ENCODE peak calls at places on chromosomes 12 and 14, in seven cellular contexts. J is ACHN; F is stimulated activated CD8-positive, alpha-beta memory T cell treated with anti-CD3 and anti-CD28 coated beads, Interleukin-7, amount 100 ng/mL, for 4 hours; U is AG04450; H is Caki2; Q is bronchial epithelial cell; O is HuH-7. A is an unnamed sample.

GRCh38 chr14:67387195-67387594 is 24.8 kb downstream of the PLEK2 start:
- DNase-seq in Q (peak), F (no peak), J (peak), H (no peak), O (no peak), U (no peak), A (peak)

GRCh38 chr14:59358105-59358504 is 107.1 kb downstream of the GPR135 start:
- DNase-seq in U (no peak), F (no peak), O (peak), J (no peak), Q (peak), H (peak), A (peak)

GRCh38 chr12:132488127-132489077 is 1.5 kb upstream of the FBRSL1 start:
- DNase-seq in H (no peak), F (peak), J (no peak), Q (no peak), U (no peak), O (no peak), A (no peak)

GRCh38 chr12:70920251-70920851 is at the start of gene PTPRR:
- DNase-seq in U (no peak), Q (no peak), F (no peak), H (no peak), O (no peak), J (no peak), A (no peak)

GRCh38 chr12:94831081-94831747 is 172.3 kb downstream of the NDUFA12 start:
- DNase-seq in Q (no peak), J (no peak), H (no peak), O (no peak), U (no peak), F (no peak), A (no peak)

GRCh38 chr14:91187271-91187670 is 57.2 kb downstream of the GPR68 start:
- DNase-seq in F (no peak), U (no peak), J (no peak), Q (no peak), H (no peak), O (no peak), A (no peak)

GRCh38 chr12:107829271-107829670 is 54.8 kb downstream of the ASCL4 start:
- DNase-seq in U (no peak), F (no peak), H (no peak), J (no peak), O (no peak), Q (no peak), A (no peak)

GRCh38 chr12:2998789-2999264 is 39.6 kb downstream of the TEAD4 start:
- DNase-seq in J (peak), H (no peak), F (no peak), U (peak), Q (no peak), O (no peak), A (no peak)

GRCh38 chr12:132030367-132031038 is 80.8 kb downstream of the EP400 start:
- DNase-seq in J (no peak), O (no peak), U (no peak), H (no peak), Q (peak), F (no peak), A (no peak)

GRCh38 chr12:115121053-115121452 is 437.1 kb upstream of the TBX3 start:
- DNase-seq in Q (no peak), U (no peak), F (no peak), J (no peak), O (no peak), H (no peak), A (no peak)

GRCh38 chr14:102209224-102209966 is 69.7 kb downstream of the WDR20 start:
- DNase-seq in Q (no peak), U (no peak), F (no peak), J (peak), O (peak), H (peak), A (peak)

GRCh38 chr12:12405882-12406281 is 49.0 kb downstream of the BORCS5 start:
- DNase-seq in O (peak), F (no peak), H (no peak), J (no peak), Q (no peak), U (no peak), A (peak)

GRCh38 chr14:102830474-102831045 is 53.3 kb downstream of the TRAF3 start:
- DNase-seq in U (no peak), Q (no peak), F (no peak), H (no peak), J (no peak), O (no peak), A (no peak)

GRCh38 chr14:105065280-105066228 is at the start of gene GPR132:
- DNase-seq in O (no peak), F (peak), H (no peak), U (no peak), Q (peak), J (peak), A (peak)

GRCh38 chr14:50801706-50802105 is 29.3 kb downstream of the NIN start:
- DNase-seq in Q (peak), U (no peak), F (no peak), J (no peak), H (peak), O (no peak), A (peak)

GRCh38 chr14:102694530-102695171 is 82.6 kb upstream of the TRAF3 start:
- DNase-seq in Q (peak), O (peak), J (peak), F (peak), U (peak), H (peak), A (peak)

GRCh38 chr14:76777721-76778120 is 16.5 kb downstream of the VASH1 start:
- DNase-seq in U (no peak), Q (no peak), O (no peak), J (no peak), H (no peak), F (no peak), A (no peak)

GRCh38 chr14:50381823-50382287 is 14.8 kb downstream of the CDKL1 start:
- DNase-seq in Q (no peak), J (peak), O (no peak), H (peak), U (no peak), F (no peak), A (peak)

A was measured in kidney tubule cell.